ENCODE peak calls at places on chromosome 4, in seven cellular contexts. Z, I, S, D, F, H and A are unnamed samples.

GRCh38 chr4:181643466-181643865 is 599.7 kb upstream of the TENM3 start:
- DNase-seq in Z (no peak), I (no peak), S (no peak), D (no peak), F (no peak), H (no peak), A (no peak)

GRCh38 chr4:152436384-152436783 is 99.5 kb downstream of the FBXW7 start:
- DNase-seq in Z (no peak), I (no peak), S (no peak), D (no peak), F (no peak), H (no peak), A (no peak)

GRCh38 chr4:180827193-180827592 is 1416.0 kb upstream of the TENM3 start:
- DNase-seq in Z (no peak), I (no peak), S (no peak), D (peak), F (no peak), H (no peak), A (no peak)

GRCh38 chr4:14247767-14248166 is 620.2 kb upstream of the BOD1L1 start:
- DNase-seq in Z (no peak), I (no peak), S (no peak), D (no peak), F (no peak), H (no peak), A (no peak)

GRCh38 chr4:61531188-61531587 is 331.1 kb downstream of the ADGRL3 start:
- DNase-seq in Z (no peak), I (no peak), S (no peak), D (no peak), F (no peak), H (no peak), A (no peak)

GRCh38 chr4:42390622-42391355 is 6.5 kb upstream of the SHISA3 start:
- DNase-seq in Z (no peak), I (no peak), S (no peak), D (no peak), F (no peak), H (no peak), A (no peak)

GRCh38 chr4:82104578-82104977 is 269.2 kb downstream of the HNRNPD start:
- DNase-seq in Z (no peak), I (no peak), S (no peak), D (no peak), F (no peak), H (no peak), A (no peak)

GRCh38 chr4:110926841-110927400 is 304.0 kb upstream of the PITX2 start:
- DNase-seq in Z (no peak), I (no peak), S (no peak), D (no peak), F (peak), H (no peak), A (no peak)

GRCh38 chr4:13711233-13711775 is 83.8 kb upstream of the BOD1L1 start:
- DNase-seq in Z (no peak), I (no peak), S (no peak), D (no peak), F (no peak), H (no peak), A (no peak)

GRCh38 chr4:188661502-188661901 is 522.3 kb downstream of the TRIML1 start:
- DNase-seq in Z (no peak), I (no peak), S (no peak), D (no peak), F (no peak), H (no peak), A (no peak)

GRCh38 chr4:188660796-188661195 is 521.6 kb downstream of the TRIML1 start:
- DNase-seq in Z (no peak), I (no peak), S (no peak), D (no peak), F (no peak), H (no peak), A (no peak)

GRCh38 chr4:188663369-188663768 is 524.1 kb downstream of the TRIML1 start:
- DNase-seq in Z (no peak), I (no peak), S (no peak), D (no peak), F (no peak), H (no peak), A (no peak)

GRCh38 chr4:188657365-188657764 is 518.1 kb downstream of the TRIML1 start:
- DNase-seq in Z (no peak), I (no peak), S (no peak), D (no peak), F (no peak), H (no peak), A (no peak)

GRCh38 chr4:188658958-188659522 is 519.8 kb downstream of the TRIML1 start:
- DNase-seq in Z (no peak), I (no peak), S (no peak), D (no peak), F (no peak), H (no peak), A (no peak)
- TF ChIP-seq CTCF in Z (no peak), I (no peak), S (no peak), D (no peak), F (no peak), H (no peak), A (no peak)

GRCh38 chr4:3785292-3785565 is 19.0 kb downstream of the ADRA2C start:
- DNase-seq in Z (no peak), I (no peak), S (no peak), D (no peak), F (no peak), H (no peak), A (no peak)

GRCh38 chr4:3788366-3788660 is 22.1 kb downstream of the ADRA2C start:
- DNase-seq in Z (no peak), I (no peak), S (no peak), D (no peak), F (no peak), H (no peak), A (no peak)

GRCh38 chr4:3787489-3788365 is 21.5 kb downstream of the ADRA2C start:
- DNase-seq in Z (no peak), I (no peak), S (no peak), D (no peak), F (no peak), H (no peak), A (no peak)

GRCh38 chr4:3784469-3785291 is 18.5 kb downstream of the ADRA2C start:
- DNase-seq in Z (no peak), I (no peak), S (no peak), D (no peak), F (no peak), H (no peak), A (no peak)

GRCh38 chr4:3786196-3786869 is 20.1 kb downstream of the ADRA2C start:
- DNase-seq in Z (no peak), I (no peak), S (no peak), D (no peak), F (no peak), H (peak), A (no peak)
- TF ChIP-seq CTCF in Z (peak), I (no peak), S (no peak), D (no peak), F (peak), H (no peak), A (peak)

GRCh38 chr4:176156656-176157055 is 38.7 kb downstream of the SPATA4 start:
- DNase-seq in Z (no peak), I (no peak), S (no peak), D (no peak), F (no peak), H (no peak), A (no peak)
- TF ChIP-seq CTCF in Z (no peak), I (no peak), S (no peak), D (no peak), F (no peak), H (no peak), A (no peak)

GRCh38 chr4:95637047-95637600 is 88.4 kb upstream of the UNC5C start:
- DNase-seq in Z (no peak), I (no peak), S (peak), D (peak), F (no peak), H (peak), A (no peak)
- TF ChIP-seq CTCF in Z (peak), I (no peak), S (peak), D (peak), F (no peak), H (peak), A (peak)

DNA sequence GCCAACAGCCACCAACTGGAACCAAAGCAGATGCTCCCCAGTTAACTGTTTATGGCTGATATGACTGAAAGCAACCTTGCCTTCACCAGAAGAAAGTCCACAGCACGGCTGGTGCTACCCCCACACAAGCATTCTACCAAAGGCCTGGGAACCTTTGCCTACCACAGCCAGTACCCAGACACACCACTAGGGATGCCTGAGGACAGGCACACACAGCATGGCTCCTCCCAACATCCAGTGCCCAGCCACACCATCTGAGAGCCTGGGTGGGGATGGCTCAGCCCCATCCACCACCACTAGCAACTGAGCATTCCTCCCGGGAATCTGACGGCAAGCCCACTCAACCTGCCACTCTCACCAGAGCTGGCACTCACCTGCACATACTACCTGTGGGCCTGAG is 178.6 kb downstream of the SLC7A11 start:
- DNase-seq in Z (no peak), I (no peak), S (no peak), D (no peak), F (no peak), H (no peak), A (no peak)
- TF ChIP-seq CTCF in Z (no peak), I (no peak), S (no peak), D (no peak), F (no peak), H (no peak), A (no peak)

DNA sequence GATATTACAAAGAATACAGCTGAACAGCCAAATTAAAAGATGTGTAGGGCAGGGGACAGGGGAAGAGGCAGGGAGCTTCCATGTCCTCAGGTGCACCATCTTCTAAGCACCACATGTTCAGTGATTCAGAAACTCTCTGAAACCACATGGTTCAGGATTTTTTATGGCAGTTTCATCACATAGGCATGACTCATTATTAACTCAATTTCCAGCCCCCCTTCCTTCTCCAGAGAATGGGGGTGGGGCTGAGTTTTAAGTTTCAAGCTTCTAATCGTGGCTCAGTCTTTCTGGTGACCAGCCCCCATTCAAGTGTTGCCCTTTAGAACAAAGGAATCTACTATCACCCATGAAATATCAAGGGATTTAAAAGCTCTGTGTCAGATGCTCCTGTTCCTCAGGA is 317.8 kb upstream of the GALNT7 start:
- DNase-seq in Z (no peak), I (no peak), S (no peak), D (peak), F (peak), H (no peak), A (no peak)
- TF ChIP-seq CTCF in Z (no peak), I (no peak), S (no peak), D (no peak), F (no peak), H (no peak), A (no peak)

DNA sequence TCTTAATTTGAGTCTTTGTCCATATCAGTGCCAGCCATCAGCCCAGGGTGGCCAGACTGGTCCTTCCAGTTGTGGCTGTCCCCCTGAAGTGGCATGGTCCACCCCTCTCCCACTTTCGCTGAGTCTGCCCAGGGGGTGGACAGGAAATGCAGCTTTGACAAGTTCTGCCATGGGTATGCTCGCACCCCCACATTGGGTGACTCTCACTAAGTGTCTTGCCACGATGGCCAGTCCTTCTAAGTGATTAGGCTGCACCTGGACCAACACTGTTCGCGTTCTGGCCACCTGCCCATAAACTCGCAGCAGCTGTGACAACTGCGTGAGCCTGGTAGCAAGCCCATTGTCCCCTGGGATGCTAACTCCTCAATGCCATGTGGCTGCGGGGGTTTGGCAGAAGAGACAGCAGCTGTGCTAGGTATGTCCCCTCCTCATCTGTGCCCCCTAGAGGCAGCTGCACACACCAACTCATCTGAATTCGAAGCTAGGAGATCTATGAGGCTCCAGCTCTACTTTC is 10.0 kb upstream of the LNX1 start:
- DNase-seq in Z (no peak), I (no peak), S (peak), D (peak), F (no peak), H (peak), A (no peak)
- TF ChIP-seq CTCF in Z (no peak), I (no peak), S (no peak), D (peak), F (peak), H (peak), A (peak)

GRCh38 chr4:24793219-24794005 is 2.0 kb upstream of the SOD3 start:
- DNase-seq in Z (no peak), I (no peak), S (no peak), D (peak), F (peak), H (no peak), A (no peak)
- TF ChIP-seq CTCF in Z (peak), I (no peak), S (peak), D (peak), F (peak), H (peak), A (peak)

DNA sequence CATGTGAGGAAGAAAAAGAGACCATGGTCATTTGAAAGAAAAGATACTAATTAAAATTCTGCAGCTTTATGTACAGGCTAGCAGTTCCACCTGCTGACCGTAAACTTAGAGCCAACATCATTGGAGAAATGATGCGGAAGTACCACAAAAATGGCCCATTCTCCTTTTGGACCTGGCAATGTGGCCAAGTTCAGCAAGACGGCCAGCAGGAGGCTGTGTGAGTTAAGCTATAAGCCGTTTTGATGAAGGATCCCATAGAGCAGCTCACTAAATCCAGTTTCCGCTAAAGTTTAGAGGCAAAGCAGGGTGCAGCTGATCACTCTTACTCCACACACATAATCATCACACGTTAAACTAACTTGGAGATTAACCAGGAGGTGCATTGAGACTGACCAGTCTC is 133.8 kb downstream of the LDB2 start:
- DNase-seq in Z (no peak), I (no peak), S (peak), D (peak), F (no peak), H (no peak), A (no peak)
- TF ChIP-seq CTCF in Z (no peak), I (no peak), S (peak), D (peak), F (peak), H (peak), A (peak)

GRCh38 chr4:15956179-15956850 is 6.7 kb downstream of the FGFBP2 start:
- DNase-seq in Z (peak), I (peak), S (peak), D (peak), F (peak), H (peak), A (no peak)
- TF ChIP-seq CTCF in Z (peak), I (peak), S (peak), D (peak), F (peak), H (peak), A (peak)